ENCODE peak calls at places on chromosomes 3 and 15, in four cellular contexts. One of them, this sample, is unnamed.

GRCh38 chr15:48559270-48559669 is 86.2 kb downstream of the FBN1 start:
- DNase-seq in pancreas: no peak
- DNase-seq in IMR-90: peak
- DNase-seq in non-pigmented ciliary epithelial cell: peak
- DNase-seq in this sample: peak

GRCh38 chr3:188627652-188628051 is 473.7 kb downstream of the LPP start:
- DNase-seq in IMR-90: peak
- DNase-seq in non-pigmented ciliary epithelial cell: peak
- DNase-seq in pancreas: no peak
- DNase-seq in this sample: peak

GRCh38 chr3:49359623-49360022 is 1.5 kb upstream of the GPX1 start:
- DNase-seq in IMR-90: peak
- DNase-seq in non-pigmented ciliary epithelial cell: no peak
- DNase-seq in pancreas: no peak
- DNase-seq in this sample: peak

GRCh38 chr15:25846377-25846776 is 16.8 kb downstream of the ATP10A start:
- DNase-seq in non-pigmented ciliary epithelial cell: no peak
- DNase-seq in pancreas: no peak
- DNase-seq in IMR-90: no peak
- DNase-seq in this sample: no peak

GRCh38 chr3:83230376-83230775 is 1468.9 kb upstream of the GBE1 start:
- DNase-seq in pancreas: no peak
- DNase-seq in non-pigmented ciliary epithelial cell: no peak
- DNase-seq in IMR-90: no peak
- DNase-seq in this sample: no peak

GRCh38 chr15:77966540-77967290 is 110.8 kb downstream of the TBC1D2B start:
- DNase-seq in IMR-90: peak
- DNase-seq in pancreas: no peak
- DNase-seq in non-pigmented ciliary epithelial cell: no peak
- DNase-seq in this sample: peak

GRCh38 chr3:177441813-177442646 is 244.7 kb upstream of the TBL1XR1 start:
- DNase-seq in IMR-90: no peak
- DNase-seq in non-pigmented ciliary epithelial cell: no peak
- DNase-seq in pancreas: no peak
- DNase-seq in this sample: peak

GRCh38 chr3:113736548-113737089 is 9.4 kb downstream of the NAA50 start:
- DNase-seq in pancreas: no peak
- DNase-seq in IMR-90: peak
- DNase-seq in non-pigmented ciliary epithelial cell: peak
- DNase-seq in this sample: peak

GRCh38 chr3:81998139-81998755 is 236.8 kb upstream of the GBE1 start:
- DNase-seq in IMR-90: peak
- DNase-seq in pancreas: no peak
- DNase-seq in non-pigmented ciliary epithelial cell: peak
- DNase-seq in this sample: no peak